ENCODE peak calls at places on chromosomes 2 and 18, in four cellular contexts. B, U, A and J are unnamed samples.

GRCh38 chr2:210496512-210496911 is 20.0 kb upstream of the LANCL1 start:
- DNase-seq in B (no peak), U (no peak), A (peak; percentile 60), J (no peak)

GRCh38 chr2:32715981-32716380 is 88.1 kb downstream of the TTC27 start:
- DNase-seq in B (no peak), U (no peak), A (no peak), J (no peak)

GRCh38 chr2:36507408-36507812 is 90.6 kb downstream of the FEZ2 start:
- DNase-seq in B (peak; percentile 68), U (no peak), A (peak; percentile 64), J (no peak)

GRCh38 chr2:53498210-53498609 is 269.4 kb upstream of the CHAC2 start:
- DNase-seq in B (no peak), U (peak; percentile 33), A (no peak), J (no peak)

GRCh38 chr2:95389256-95390119 is 13.0 kb upstream of the FAHD2A start:
- DNase-seq in B (peak; percentile 70), U (no peak), A (peak; percentile 51), J (no peak)

GRCh38 chr2:20496069-20496468 is 49.2 kb downstream of the RHOB start:
- DNase-seq in B (no peak), U (peak; percentile 37), A (no peak), J (peak; percentile 82)

GRCh38 chr2:47617028-47617427 is 165.9 kb upstream of the MSH6 start:
- DNase-seq in B (no peak), U (no peak), A (no peak), J (no peak)

GRCh38 chr2:142756430-142756829 is 121.0 kb upstream of the KYNU start:
- DNase-seq in B (no peak), U (no peak), A (no peak), J (no peak)

GRCh38 chr2:128424806-128425205 is 106.1 kb upstream of the HS6ST1 start:
- DNase-seq in B (no peak), U (no peak), A (no peak), J (no peak)

GRCh38 chr18:30358545-30358944 is 684.0 kb downstream of the DSC3 start:
- DNase-seq in B (no peak), U (no peak), A (no peak), J (peak; percentile 53)

GRCh38 chr2:206558492-206558891 is 83.8 kb upstream of the FAM237A start:
- DNase-seq in B (no peak), U (no peak), A (no peak), J (no peak)

GRCh38 chr2:186059096-186059495 is 320.5 kb downstream of the FSIP2 start:
- DNase-seq in B (no peak), U (no peak), A (no peak), J (no peak)

GRCh38 chr18:79540161-79540913 is 139.3 kb upstream of the CTDP1 start:
- DNase-seq in B (no peak), U (no peak), A (no peak), J (no peak)

GRCh38 chr18:67300498-67300897 is 216.0 kb downstream of the DSEL start:
- DNase-seq in B (no peak), U (no peak), A (peak; percentile 64), J (no peak)

GRCh38 chr2:223909048-223909741 is 35.9 kb downstream of the WDFY1 start:
- DNase-seq in B (no peak), U (no peak), A (no peak), J (no peak)

GRCh38 chr2:42338567-42339190 is 22.3 kb downstream of the COX7A2L start:
- DNase-seq in B (no peak), U (no peak), A (no peak), J (no peak)

GRCh38 chr18:79121746-79122474 is 52.7 kb downstream of the ATP9B start:
- DNase-seq in B (no peak), U (no peak), A (no peak), J (no peak)

GRCh38 chr18:6482198-6482977 is 67.7 kb upstream of the L3MBTL4 start:
- DNase-seq in B (peak; percentile 73), U (no peak), A (no peak), J (peak; percentile 14)

GRCh38 chr2:162261032-162261945 is 18.0 kb upstream of the FAP start:
- DNase-seq in B (no peak), U (no peak), A (no peak), J (no peak)

GRCh38 chr2:219851801-219852481 is 224.5 kb downstream of the SLC4A3 start:
- DNase-seq in B (no peak), U (no peak), A (no peak), J (no peak)

GRCh38 chr18:77207540-77207939 is 42.1 kb upstream of the GALR1 start:
- DNase-seq in B (peak; percentile 53), U (peak; percentile 24), A (peak; percentile 16), J (no peak)

GRCh38 chr2:127669056-127669455 is 6.3 kb downstream of the LIMS2 start:
- DNase-seq in B (no peak), U (no peak), A (no peak), J (no peak)

GRCh38 chr2:233117811-233118480 is 57.8 kb downstream of the INPP5D start:
- DNase-seq in B (no peak), U (no peak), A (no peak), J (no peak)

GRCh38 chr2:71923887-71924533 is 223.7 kb downstream of the CYP26B1 start:
- DNase-seq in B (peak; percentile 87), U (no peak), A (peak; percentile 69), J (peak; percentile 25)

GRCh38 chr2:62305421-62306176 is 109.7 kb downstream of the B3GNT2 start:
- DNase-seq in B (no peak), U (no peak), A (no peak), J (no peak)

GRCh38 chr2:181585732-181586131 is 71.2 kb downstream of the CERKL start:
- DNase-seq in B (no peak), U (no peak), A (peak; percentile 2), J (no peak)

GRCh38 chr2:177143444-177143843 is 69.2 kb upstream of the HNRNPA3 start:
- DNase-seq in B (no peak), U (peak; percentile 44), A (no peak), J (peak; percentile 77)

GRCh38 chr2:138453815-138454214 is 47.8 kb upstream of the SPOPL start:
- DNase-seq in B (no peak), U (no peak), A (no peak), J (no peak)
- H3K4me3 ChIP-seq in B (no peak overlapping the region), U (no peak overlapping the region), A (no peak overlapping the region), J (no peak overlapping the region)

DNA sequence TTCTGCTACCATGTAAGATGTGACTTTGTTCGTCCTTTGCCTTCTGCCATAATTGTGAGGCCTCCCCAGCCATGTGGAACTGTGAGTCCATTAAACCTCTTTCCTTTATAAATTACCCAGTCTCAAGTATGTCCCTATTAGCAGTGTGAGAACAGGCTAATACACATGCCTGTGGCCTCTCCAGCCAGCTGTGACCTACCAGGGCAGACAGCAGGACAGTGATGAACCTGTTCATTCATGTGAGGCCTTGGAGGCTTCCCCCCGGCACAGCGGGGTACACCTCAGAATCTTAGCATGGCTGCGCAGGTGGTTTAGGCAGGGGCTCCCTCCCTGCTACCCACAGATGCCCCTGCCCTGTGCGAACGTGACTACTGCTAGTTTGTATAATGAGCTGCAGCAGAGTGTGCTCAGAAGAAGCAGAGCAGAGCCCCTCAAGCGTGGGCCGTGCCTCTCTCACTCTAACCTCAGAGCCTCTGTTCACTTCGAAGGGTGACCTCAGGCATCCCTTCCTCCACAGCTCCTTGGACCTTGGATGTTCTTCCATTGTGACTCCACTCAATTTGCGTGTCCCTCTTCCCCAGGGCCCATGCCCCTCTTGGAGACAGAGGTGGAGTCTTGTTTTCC is 161.5 kb downstream of the CTIF start:
- DNase-seq in B (no peak), U (no peak), A (no peak), J (no peak)
- TF ChIP-seq CTCF in B (no peak), U (no peak), A (no peak), J (no peak)

DNA sequence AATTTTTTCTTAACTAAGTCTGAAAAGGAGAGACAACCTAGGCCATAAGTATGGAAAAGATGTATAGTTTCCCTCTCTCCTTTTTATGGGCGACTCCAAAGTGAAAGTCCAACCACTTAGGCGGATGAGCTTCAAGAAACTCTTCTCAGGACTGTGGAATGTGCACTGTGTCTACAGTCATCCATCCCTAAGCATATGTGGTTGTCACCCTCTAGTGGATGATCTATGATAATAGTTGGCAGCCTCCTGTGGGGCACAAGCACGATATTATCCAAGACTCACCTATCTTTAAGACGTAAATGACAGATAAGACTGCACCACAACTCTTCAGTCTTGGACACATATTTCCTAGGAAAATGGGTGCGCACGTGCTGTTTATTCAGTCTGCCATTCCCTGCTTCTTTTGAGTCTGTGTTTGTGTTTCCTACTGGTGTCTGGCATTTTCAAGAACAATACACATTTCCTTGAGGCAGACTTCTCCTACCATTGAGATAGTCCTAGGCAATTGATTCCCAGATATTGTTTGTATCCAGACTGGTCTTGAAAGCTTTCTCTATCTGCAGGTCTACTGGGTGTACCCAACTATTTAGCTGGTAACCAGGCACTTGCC is 145.5 kb upstream of the CTAGE1 start:
- DNase-seq in B (peak; percentile 18), U (peak; percentile 70), A (peak; percentile 39), J (peak; percentile 61)
- H3K4me3 ChIP-seq in B (no peak overlapping the region), U (no peak overlapping the region), A (no peak overlapping the region), J (no peak overlapping the region)

DNA sequence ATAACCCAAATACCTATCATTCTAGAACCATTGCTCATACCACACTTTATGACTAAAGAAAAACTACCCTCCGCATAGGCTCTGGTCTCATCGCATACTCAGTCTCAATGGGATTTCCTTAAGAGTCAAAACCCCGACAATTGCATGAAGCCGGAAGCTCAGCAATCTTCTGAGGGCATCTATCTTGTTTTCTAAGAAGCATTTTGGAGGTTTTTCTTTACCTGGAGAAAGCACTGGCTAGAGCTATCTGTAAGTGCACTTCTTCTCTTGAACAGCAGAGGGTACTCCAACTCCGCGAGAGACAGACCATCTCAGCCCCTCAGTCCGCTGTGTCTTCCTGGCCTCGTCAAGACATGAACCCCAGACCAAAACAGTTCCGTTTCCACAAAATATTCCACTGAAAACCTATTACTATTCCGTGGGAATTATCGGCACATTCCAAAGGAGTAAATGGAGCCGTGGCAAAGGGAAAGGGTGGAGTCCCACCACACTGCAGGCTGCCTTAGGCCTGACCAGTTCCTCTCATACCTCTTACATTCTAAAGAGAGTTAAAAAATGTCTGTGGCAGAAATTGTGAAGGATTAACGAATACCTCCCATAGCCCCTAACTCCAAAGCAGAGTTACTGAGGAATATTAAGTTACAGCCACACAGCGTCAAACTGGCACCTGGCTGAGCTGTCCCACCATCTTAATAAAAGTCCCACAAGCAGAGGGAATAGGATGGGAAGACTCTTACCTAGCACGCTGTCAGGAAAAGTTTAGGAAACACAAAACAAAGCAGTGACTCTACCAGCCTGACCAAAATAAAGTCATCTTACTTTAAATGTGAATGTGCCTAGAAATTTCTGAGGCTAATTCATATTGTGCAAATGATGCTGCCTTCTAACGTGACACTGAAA is 325.6 kb upstream of the VRK2 start:
- DNase-seq in B (peak; percentile 67), U (peak; percentile 36), A (peak; percentile 57), J (peak; percentile 35)
- TF ChIP-seq CTCF in B (peak; percentile 97), U (peak; percentile 60), A (peak; percentile 84), J (peak; percentile 89)